ENCODE peak calls at places on chromosome 14, in six cellular contexts. T is CD4-positive, alpha-beta T cell; V is PC-9; D is NB4; X is NCI-H345; Y is neural crest cell. O is an unnamed sample.

GRCh38 chr14:78519863-78520262 is 349.7 kb downstream of the NRXN3 start:
- DNase-seq in T (no peak), V (peak; percentile 1), D (peak; percentile 42), X (no peak), Y (peak; percentile 68), O (no peak)

GRCh38 chr14:68444449-68445168 is 348.3 kb downstream of the ZFP36L1 start:
- DNase-seq in T (no peak), V (no peak), D (no peak), X (no peak), Y (no peak), O (no peak)

GRCh38 chr14:99754141-99755067 is 38.8 kb upstream of the EML1 start:
- DNase-seq in T (no peak), V (no peak), D (no peak), X (peak; percentile 43), Y (no peak), O (no peak)

GRCh38 chr14:56854325-56854724 is 44.0 kb upstream of the OTX2 start:
- DNase-seq in T (no peak), V (no peak), D (no peak), X (peak; percentile 13), Y (no peak), O (no peak)

GRCh38 chr14:78543433-78543832 is 373.3 kb downstream of the NRXN3 start:
- DNase-seq in T (no peak), V (no peak), D (no peak), X (no peak), Y (no peak), O (no peak)

GRCh38 chr14:101221549-101222160 is 318.1 kb upstream of the RTL1 start:
- DNase-seq in T (no peak), V (no peak), D (no peak), X (no peak), Y (no peak), O (no peak)

GRCh38 chr14:86673523-86673969 is 1143.6 kb downstream of the FLRT2 start:
- DNase-seq in T (no peak), V (no peak), D (no peak), X (no peak), Y (no peak), O (no peak)

GRCh38 chr14:92687681-92688433 is 60.6 kb downstream of the LGMN start:
- DNase-seq in T (no peak), V (no peak), D (no peak), X (peak; percentile 81), Y (no peak), O (no peak)

GRCh38 chr14:51776102-51776894 is 84.1 kb upstream of the GNG2 start:
- DNase-seq in T (no peak), V (peak; percentile 79), D (peak; percentile 66), X (peak; percentile 40), Y (peak; percentile 50), O (no peak)